ENCODE peak calls at places on chromosomes 13 and 19, in seven cellular contexts. N, D, Q, F, Z, G and L are unnamed samples.

GRCh38 chr13:100306444-100306999 is 217.6 kb downstream of the PCCA start:
- DNase-seq in Q (no peak), N (no peak), Z (no peak), D (no peak), F (no peak), G (no peak), L (no peak)

GRCh38 chr13:114260818-114261217 is 20.6 kb upstream of the UPF3A start:
- DNase-seq in Q (no peak), G (no peak), F (no peak), Z (peak; percentile 16), D (no peak), N (no peak), L (no peak)

GRCh38 chr13:108031859-108032258 is 183.5 kb downstream of the LIG4 start:
- DNase-seq in Z (no peak), N (no peak), G (no peak), Q (no peak), D (no peak), F (no peak), L (no peak)

GRCh38 chr13:27406178-27406939 is 18.1 kb upstream of the GTF3A start:
- DNase-seq in Q (no peak), F (no peak), Z (no peak), D (peak; percentile 41), G (peak; percentile 43), N (peak; percentile 49), L (peak; percentile 30)

GRCh38 chr19:42175952-42176648 is 41.4 kb downstream of the DEDD2 start:
- DNase-seq in G (no peak), N (peak; percentile 17), Z (no peak), F (no peak), Q (no peak), D (peak; percentile 69), L (no peak)

GRCh38 chr13:84362777-84363176 is 480.5 kb upstream of the SLITRK1 start:
- DNase-seq in G (no peak), D (no peak), Q (no peak), N (no peak), F (no peak), Z (no peak), L (no peak)

GRCh38 chr13:26953273-26953672 is 192.7 kb upstream of the GPR12 start:
- DNase-seq in F (no peak), Z (no peak), D (no peak), N (no peak), Q (no peak), G (no peak), L (no peak)

GRCh38 chr13:30520571-30520970 is 54.8 kb upstream of the HMGB1 start:
- DNase-seq in N (peak; percentile 85), F (no peak), Q (no peak), Z (no peak), G (no peak), D (no peak), L (no peak)

GRCh38 chr13:29704648-29705047 is 109.2 kb upstream of the SLC7A1 start:
- DNase-seq in Z (no peak), Q (no peak), N (no peak), F (no peak), G (no peak), D (no peak), L (no peak)

GRCh38 chr13:113393226-113393571 is 29.3 kb upstream of the GRTP1 start:
- DNase-seq in G (no peak), Q (no peak), F (no peak), D (no peak), N (no peak), Z (no peak), L (no peak)

GRCh38 chr13:26999499-26999898 is 172.1 kb downstream of the USP12 start:
- DNase-seq in Z (no peak), D (no peak), Q (no peak), G (no peak), N (no peak), F (no peak), L (no peak)

GRCh38 chr13:64278493-64278892 is 2862.8 kb upstream of the PCDH20 start:
- DNase-seq in Q (no peak), Z (no peak), F (no peak), D (no peak), N (peak; percentile 78), G (no peak), L (no peak)

GRCh38 chr13:59677966-59678814 is 485.5 kb downstream of the DIAPH3 start:
- DNase-seq in N (peak; percentile 72), Q (peak; percentile 29), Z (no peak), F (no peak), G (peak; percentile 42), D (peak; percentile 6), L (peak; percentile 23)
- TF ChIP-seq CEBPB in N (no peak), Q (no peak), Z (no peak), F (no peak), G (no peak), D (no peak), L (no peak)

DNA sequence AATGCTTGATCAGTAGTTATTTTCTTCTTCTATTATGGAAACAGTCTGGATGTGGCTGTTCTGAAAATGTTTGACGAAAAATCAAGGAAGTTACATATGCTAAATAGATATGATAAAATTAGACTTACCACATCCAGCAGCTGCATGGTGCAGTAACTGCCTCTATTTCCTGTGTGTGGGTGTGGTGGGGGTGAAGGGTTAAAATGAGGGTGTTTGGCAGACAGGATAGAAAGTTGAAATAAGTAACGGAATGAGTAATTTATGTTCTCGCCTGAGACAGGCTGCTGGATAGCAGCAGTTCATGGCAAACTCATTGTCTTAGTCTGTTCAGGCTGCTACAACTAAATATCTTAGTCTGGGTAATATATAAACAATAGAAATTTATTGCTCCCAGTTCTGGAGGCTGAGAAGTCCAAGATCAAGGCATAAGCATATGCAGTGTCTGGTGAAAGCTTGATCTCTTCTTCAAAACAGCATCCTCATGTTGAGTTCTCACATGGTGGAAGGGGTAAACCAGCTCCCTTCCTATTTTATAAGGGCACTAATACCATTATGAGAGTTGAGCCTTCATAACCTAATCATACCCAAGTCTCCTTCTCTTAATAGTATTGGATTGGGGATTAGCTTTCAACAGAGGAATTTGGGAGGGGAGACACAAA is 1248.9 kb downstream of the SLITRK5 start:
- DNase-seq in G (no peak), D (no peak), N (no peak), Z (peak; percentile 12), Q (no peak), F (no peak), L (no peak)
- TF ChIP-seq CEBPB in G (no peak), D (no peak), N (no peak), Z (no peak), Q (no peak), F (no peak), L (no peak)

GRCh38 chr13:79149210-79149609 is 256.8 kb downstream of the RBM26 start:
- DNase-seq in N (no peak), F (no peak), Q (no peak), Z (no peak), G (no peak), D (no peak), L (no peak)
- TF ChIP-seq CEBPB in N (no peak), F (no peak), Q (no peak), Z (no peak), G (no peak), D (no peak), L (no peak)

DNA sequence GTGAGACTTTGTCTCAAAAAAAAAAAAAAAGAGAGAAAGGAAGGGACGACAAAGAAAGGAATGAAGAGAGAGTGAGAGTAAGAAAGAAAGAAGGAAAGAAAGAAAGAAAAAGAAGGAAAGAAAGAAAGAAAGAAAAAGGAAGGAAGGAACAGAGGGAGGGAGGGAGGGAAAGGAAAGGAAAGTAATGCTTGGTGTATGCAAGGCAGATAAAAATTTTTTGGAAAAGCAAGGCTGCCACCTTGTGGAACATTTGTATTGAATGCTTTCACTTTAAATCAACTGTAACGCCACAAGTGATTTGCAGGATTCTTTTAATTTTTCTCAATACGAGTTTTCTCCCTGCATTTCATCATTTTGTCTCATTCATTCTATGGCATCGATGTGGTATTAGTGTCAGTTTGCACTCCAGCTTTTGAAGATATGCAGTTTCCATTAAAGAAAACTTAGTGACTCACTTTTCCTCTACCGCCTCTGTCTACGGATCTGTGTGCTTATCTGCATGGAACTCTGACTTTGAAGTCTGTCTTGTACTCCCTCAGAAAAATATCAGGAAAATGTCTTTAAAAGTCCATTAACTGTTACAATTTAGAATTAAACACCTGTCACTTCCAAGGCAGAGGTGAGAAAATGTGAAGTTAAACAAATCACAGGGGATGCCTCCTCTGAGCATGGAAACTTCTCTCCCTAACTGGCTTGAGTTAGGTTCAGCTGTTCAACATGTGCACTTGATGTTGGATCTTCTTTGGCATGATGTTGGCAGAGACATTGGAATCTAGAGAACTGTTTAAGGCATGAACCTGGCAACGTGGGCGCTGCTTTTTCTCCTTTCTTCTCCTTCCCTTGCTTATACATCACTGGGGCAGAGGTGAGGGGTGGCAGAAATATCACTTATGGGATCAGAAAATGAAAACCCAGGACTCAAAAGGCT is 20.0 kb upstream of the ZDHHC20 start:
- DNase-seq in D (no peak), G (peak; percentile 72), F (no peak), N (peak; percentile 81), Q (peak; percentile 72), Z (no peak), L (peak; percentile 18)
- TF ChIP-seq CEBPB in D (no peak), G (no peak), F (no peak), N (no peak), Q (no peak), Z (no peak), L (no peak)

GRCh38 chr19:15129856-15130580 is 22.8 kb downstream of the SYDE1 start:
- DNase-seq in D (no peak), N (no peak), Z (no peak), G (no peak), F (no peak), Q (peak; percentile 16), L (no peak)
- TF ChIP-seq CEBPB in D (no peak), N (no peak), Z (no peak), G (no peak), F (no peak), Q (no peak), L (no peak)

DNA sequence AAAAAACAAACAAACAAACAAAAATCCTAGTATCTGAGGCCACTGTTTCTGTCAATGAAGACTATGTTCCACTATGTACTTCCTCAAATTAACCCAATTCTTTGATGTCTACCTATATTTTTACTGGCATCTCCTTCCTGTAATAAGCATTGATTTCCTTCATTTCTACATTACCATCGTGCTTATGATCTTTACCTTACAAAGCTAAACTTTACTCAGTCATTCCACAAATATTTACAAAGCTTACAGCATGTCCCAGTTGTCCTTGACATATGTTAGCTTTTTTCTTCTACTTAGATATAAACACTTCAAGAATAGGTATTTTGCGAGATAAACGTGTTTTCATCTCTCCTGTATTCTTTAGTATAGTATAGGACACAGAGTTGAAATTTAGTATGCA is 1090.9 kb downstream of the PCDH9 start:
- DNase-seq in F (no peak), Q (no peak), D (no peak), N (no peak), Z (no peak), G (peak; percentile 1), L (no peak)
- TF ChIP-seq CEBPB in F (no peak), Q (no peak), D (no peak), N (no peak), Z (no peak), G (no peak), L (no peak)

DNA sequence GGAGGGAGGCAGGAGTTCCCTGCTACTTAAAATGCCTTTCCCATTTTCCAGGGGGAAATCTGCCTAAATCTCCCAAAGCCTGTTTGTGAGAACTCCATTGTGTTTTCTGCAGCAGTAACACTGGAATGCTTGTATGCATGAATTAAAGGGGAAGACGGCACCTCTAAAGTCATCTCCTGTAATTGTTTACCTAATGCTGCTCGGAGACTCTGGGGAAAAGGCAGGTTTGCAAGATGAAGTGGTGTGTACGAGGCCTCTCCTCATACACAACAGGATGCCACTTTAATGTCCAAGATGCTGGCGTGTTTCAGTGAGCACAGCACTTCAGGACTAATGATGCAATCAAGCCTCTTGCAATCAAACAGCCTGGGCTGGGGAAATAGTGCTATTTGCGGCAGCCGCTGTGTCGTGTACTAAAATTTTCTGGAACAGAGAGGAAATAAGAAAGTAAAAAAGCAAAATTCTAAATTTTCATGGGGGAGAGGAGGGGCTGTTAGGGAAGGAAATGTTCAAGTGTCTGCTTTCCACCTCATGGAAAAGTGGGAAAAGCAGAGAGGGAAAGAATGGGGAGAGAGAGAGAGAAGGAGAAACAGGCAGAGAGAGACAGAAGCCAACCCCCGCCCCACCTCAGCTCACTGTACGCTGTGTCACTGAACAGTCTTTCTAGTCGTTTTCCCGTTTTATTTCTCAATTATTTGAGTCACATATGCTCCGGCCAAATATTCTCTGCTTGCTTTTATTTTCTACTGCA is 32.9 kb downstream of the TSHZ3 start:
- DNase-seq in N (peak; percentile 61), Q (no peak), F (no peak), G (no peak), Z (no peak), D (no peak), L (no peak)
- TF ChIP-seq CEBPB in N (peak; percentile 96), Q (no peak), F (peak; percentile 75), G (peak; percentile 36), Z (no peak), D (no peak), L (peak; percentile 28)